ENCODE peak calls at places on chromosomes 6 and 20, in six cellular contexts. Y is H1, A is HCT116, J is GM12878, T is HepG2, W is T47D. R is an unnamed sample.

GRCh38 chr20:57024849-57025248 is 241.6 kb downstream of the BMP7 start:
- DNase-seq in A (no peak), J (no peak), T (no peak), Y (no peak), W (no peak), R (no peak)

GRCh38 chr6:127794405-127794804 is 106.5 kb downstream of the THEMIS start:
- DNase-seq in Y (no peak), A (no peak), W (no peak), J (no peak), T (no peak), R (no peak)

GRCh38 chr6:90368601-90369000 is 72.0 kb upstream of the BACH2 start:
- DNase-seq in W (no peak), A (no peak), J (no peak), Y (no peak), T (no peak), R (no peak)

GRCh38 chr20:48262396-48262795 is 477.1 kb upstream of the SULF2 start:
- DNase-seq in Y (no peak), J (no peak), W (no peak), T (no peak), A (no peak), R (no peak)

GRCh38 chr6:16559091-16559490 is 202.2 kb downstream of the ATXN1 start:
- DNase-seq in J (no peak), A (no peak), Y (no peak), W (no peak), T (no peak), R (no peak)

GRCh38 chr6:25250878-25251277 is 28.3 kb upstream of the CARMIL1 start:
- DNase-seq in Y (no peak), A (peak), J (peak), W (no peak), T (no peak), R (no peak)

GRCh38 chr6:114144887-114145851 is 174.2 kb upstream of the HDAC2 start:
- DNase-seq in J (no peak), Y (no peak), W (no peak), A (no peak), T (peak), R (no peak)

GRCh38 chr6:109050012-109050411 is 44.6 kb downstream of the SESN1 start:
- DNase-seq in W (no peak), T (peak), A (no peak), J (no peak), Y (no peak), R (no peak)

GRCh38 chr6:3455121-3455489 is 1.7 kb downstream of the SLC22A23 start:
- DNase-seq in W (peak), J (no peak), T (peak), Y (no peak), A (no peak), R (no peak)

GRCh38 chr20:17843246-17844132 is 125.1 kb downstream of the SNX5 start:
- DNase-seq in W (no peak), J (no peak), Y (no peak), T (no peak), A (peak), R (no peak)

GRCh38 chr6:41548098-41548840 is 2.1 kb downstream of the FOXP4 start:
- DNase-seq in W (no peak), A (no peak), Y (no peak), J (no peak), T (no peak), R (no peak)

GRCh38 chr6:158708239-158708638 is 58.4 kb downstream of the SYTL3 start:
- DNase-seq in T (no peak), A (no peak), J (no peak), W (no peak), Y (no peak), R (no peak)

GRCh38 chr6:79872986-79873385 is 74.4 kb downstream of the ELOVL4 start:
- DNase-seq in T (no peak), J (no peak), W (no peak), A (no peak), Y (no peak), R (no peak)

GRCh38 chr20:38210741-38211140 is 45.7 kb upstream of the TGM2 start:
- DNase-seq in Y (no peak), A (no peak), J (no peak), T (no peak), W (no peak), R (no peak)

GRCh38 chr20:2108987-2109386 is 7.4 kb downstream of the STK35 start:
- DNase-seq in T (peak), A (peak), W (no peak), J (no peak), Y (no peak), R (no peak)

GRCh38 chr6:148874698-148875293 is 128.0 kb downstream of the UST start:
- DNase-seq in W (no peak), Y (no peak), A (no peak), T (no peak), J (no peak), R (no peak)

GRCh38 chr20:46031701-46032254 is 2.8 kb downstream of the SLC12A5 start:
- DNase-seq in T (no peak), W (no peak), Y (no peak), J (no peak), A (no peak), R (peak)

GRCh38 chr6:9360881-9361280 is 925.5 kb upstream of the SLC35B3 start:
- DNase-seq in A (no peak), Y (no peak), T (no peak), W (no peak), J (no peak), R (no peak)

GRCh38 chr20:51313275-51313898 is 229.1 kb downstream of the NFATC2 start:
- DNase-seq in Y (no peak), W (no peak), A (no peak), J (no peak), T (no peak), R (no peak)

GRCh38 chr6:99613705-99614429 is 7.2 kb downstream of the PRDM13 start:
- DNase-seq in J (no peak), W (no peak), Y (no peak), A (no peak), T (no peak), R (peak)

GRCh38 chr6:71510057-71510713 is 221.6 kb downstream of the OGFRL1 start:
- DNase-seq in T (peak), Y (peak), A (peak), W (peak), J (no peak), R (no peak)

GRCh38 chr20:35267092-35267491 is 10.8 kb downstream of the MMP24OS start:
- DNase-seq in J (no peak), W (no peak), A (no peak), Y (no peak), T (no peak), R (no peak)

GRCh38 chr20:47618479-47618878 is 116.8 kb downstream of the NCOA3 start:
- DNase-seq in A (no peak), Y (no peak), J (no peak), T (no peak), W (no peak), R (no peak)

GRCh38 chr6:164520916-164521315 is 788.5 kb downstream of the C6orf118 start:
- DNase-seq in Y (no peak), W (no peak), T (no peak), J (no peak), A (no peak), R (no peak)

GRCh38 chr20:5766085-5766764 is 16.0 kb downstream of the SHLD1 start:
- DNase-seq in T (no peak), Y (no peak), J (no peak), W (no peak), A (no peak), R (no peak)

GRCh38 chr6:20366082-20366834 is 35.4 kb upstream of the E2F3 start:
- DNase-seq in J (no peak), A (no peak), W (no peak), T (no peak), Y (no peak), R (no peak)

GRCh38 chr20:48676125-48676524 is 151.7 kb downstream of the PREX1 start:
- DNase-seq in J (no peak), T (no peak), W (no peak), A (no peak), Y (no peak), R (no peak)

GRCh38 chr6:89690944-89691324 is 52.4 kb upstream of the LYRM2 start:
- DNase-seq in Y (no peak), J (no peak), T (no peak), W (no peak), A (no peak), R (no peak)

GRCh38 chr20:2840967-2841531 is 504 bp downstream of the VPS16 start:
- DNase-seq in J (no peak), A (no peak), T (peak), Y (no peak), W (no peak), R (peak)

GRCh38 chr20:50592282-50593004 is 82.3 kb downstream of the PTPN1 start:
- DNase-seq in Y (no peak), J (no peak), A (no peak), W (no peak), T (no peak), R (no peak)

DNA sequence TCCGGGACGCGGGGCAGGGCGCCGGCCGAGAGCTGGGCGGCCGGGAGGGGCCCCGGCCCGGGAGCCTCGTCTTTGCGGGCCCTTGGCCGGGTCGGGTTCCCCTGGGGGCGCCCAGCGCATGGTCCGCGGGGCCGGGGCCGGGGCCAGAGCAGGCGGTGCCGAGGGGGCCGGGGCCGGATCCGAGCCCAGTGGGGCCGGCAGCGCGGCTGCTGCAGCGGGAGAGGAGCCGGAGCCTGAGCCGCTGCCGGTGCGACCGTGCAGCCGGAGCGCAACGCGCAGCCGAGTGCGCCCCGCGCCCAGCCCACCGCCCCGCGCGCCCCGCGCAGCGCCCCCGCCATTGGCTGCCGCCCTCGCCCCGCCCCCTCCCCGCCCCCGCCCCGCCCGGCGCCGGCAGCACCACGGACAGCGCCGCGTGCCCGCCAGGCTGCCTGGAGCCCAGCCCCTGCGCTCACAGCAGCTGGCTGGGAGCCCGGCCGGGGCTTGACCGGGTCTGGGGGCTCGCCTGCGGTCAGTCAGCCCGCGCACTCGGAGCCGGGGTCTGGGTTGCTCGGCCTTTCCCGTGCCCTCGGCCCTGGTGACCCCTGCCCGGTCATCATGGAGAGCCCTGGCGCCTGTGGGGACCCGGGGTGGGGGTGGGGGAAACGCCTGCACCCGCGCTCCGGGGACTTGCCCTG is at the start of gene HRH3:
- DNase-seq in A (no peak), Y (no peak), J (no peak), W (peak), T (peak), R (peak)
- TF ChIP-seq JUND in A (no peak), Y (no peak), J (no peak), W (no peak), T (no peak), R (no peak)

DNA sequence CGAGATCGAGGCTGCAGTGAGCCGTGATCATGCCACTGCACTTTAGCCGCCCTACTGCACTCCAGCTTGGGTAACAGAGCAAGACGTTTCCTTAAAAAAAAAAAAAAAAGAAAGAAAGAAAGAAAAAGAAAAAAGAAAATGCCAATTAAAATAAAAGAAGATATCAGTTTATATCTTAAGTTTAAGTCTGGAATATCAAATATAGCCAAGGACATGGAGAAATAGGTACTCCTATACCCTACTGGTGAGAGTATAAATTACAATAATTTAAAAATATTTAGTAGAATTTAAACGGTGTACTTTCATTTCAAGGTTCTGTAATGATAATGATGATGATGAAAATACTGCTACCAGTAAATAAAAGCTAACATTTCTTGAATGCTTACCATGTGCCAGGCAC is 3.8 kb upstream of the TRIM31 start:
- DNase-seq in A (no peak), J (no peak), W (no peak), T (no peak), Y (no peak), R (no peak)
- TF ChIP-seq JUND in A (no peak), J (no peak), W (no peak), T (no peak), Y (no peak), R (no peak)

GRCh38 chr20:63016514-63017075 is 9.8 kb upstream of the BHLHE23 start:
- DNase-seq in A (no peak), J (no peak), W (no peak), Y (no peak), T (no peak), R (no peak)
- TF ChIP-seq JUND in A (no peak), J (no peak), W (no peak), Y (no peak), T (no peak), R (no peak)

DNA sequence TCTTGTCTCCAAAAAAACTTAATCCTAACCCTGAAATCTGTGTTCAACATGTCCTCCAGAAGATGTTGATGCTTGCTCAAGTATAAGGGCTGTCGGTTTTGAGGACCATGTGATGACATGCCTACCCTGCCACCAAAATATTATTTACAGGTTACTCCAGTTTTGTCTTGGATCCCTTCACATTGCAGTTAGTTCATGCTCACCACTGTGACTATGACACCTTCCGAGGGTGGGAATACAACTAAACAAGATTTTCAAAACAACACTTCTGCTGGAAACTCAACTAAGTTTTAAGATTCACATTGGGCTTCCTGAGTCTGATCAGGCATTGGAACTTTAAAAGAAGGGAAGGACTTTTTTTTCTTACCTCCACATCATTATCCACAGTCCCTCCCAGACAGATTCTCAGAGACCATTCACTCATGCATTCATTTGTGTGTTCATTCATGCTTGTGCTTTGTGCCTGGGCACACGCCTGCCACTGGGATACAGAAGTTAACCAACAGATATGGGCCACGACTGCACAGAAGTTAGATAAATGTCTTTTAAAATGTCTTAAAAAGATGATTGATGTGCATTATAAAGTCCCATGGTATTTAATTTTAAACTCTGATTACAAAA is 118.7 kb upstream of the GJE1 start:
- DNase-seq in J (no peak), A (peak), T (no peak), W (no peak), Y (no peak), R (no peak)
- TF ChIP-seq JUND in J (no peak), A (no peak), T (no peak), W (no peak), Y (no peak), R (no peak)

GRCh38 chr6:152164957-152165356 is 357.5 kb downstream of the ESR1 start:
- DNase-seq in J (no peak), W (no peak), Y (no peak), A (no peak), T (no peak), R (no peak)

GRCh38 chr6:152160346-152160745 is 352.9 kb downstream of the ESR1 start:
- DNase-seq in W (no peak), J (peak), A (no peak), T (no peak), Y (no peak), R (no peak)

GRCh38 chr6:152166897-152167296 is 359.4 kb downstream of the ESR1 start:
- DNase-seq in J (no peak), Y (no peak), W (no peak), A (no peak), T (no peak), R (no peak)

GRCh38 chr6:152155792-152156191 is 348.3 kb downstream of the ESR1 start:
- DNase-seq in T (no peak), J (no peak), W (no peak), Y (no peak), A (no peak), R (no peak)

DNA sequence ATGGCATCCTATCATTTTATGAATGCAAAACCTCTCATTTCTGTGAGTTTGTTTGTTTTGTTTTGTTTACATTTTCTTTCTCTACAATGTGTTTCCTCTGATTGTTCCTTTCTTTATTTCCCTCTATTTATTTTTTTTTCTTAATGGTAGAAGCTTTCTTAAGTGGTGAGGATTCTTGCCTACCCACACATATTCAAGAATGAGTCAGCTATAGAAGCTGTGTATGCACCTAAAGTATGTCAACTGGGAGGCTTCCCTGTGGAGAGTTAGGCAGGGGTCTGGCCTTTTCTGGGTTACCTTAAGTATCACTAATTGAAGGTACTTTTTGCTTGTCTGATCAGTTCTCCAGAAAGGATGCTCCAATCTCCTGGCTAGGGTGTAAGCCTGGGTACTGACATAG is 354.0 kb downstream of the ESR1 start:
- DNase-seq in T (no peak), W (no peak), J (no peak), Y (no peak), A (no peak), R (no peak)
- TF ChIP-seq JUND in T (no peak), W (no peak), J (no peak), Y (no peak), A (no peak), R (no peak)

GRCh38 chr20:20455945-20456344 is 88.0 kb downstream of the INSM1 start:
- DNase-seq in Y (no peak), W (no peak), J (no peak), A (no peak), T (no peak), R (no peak)
- TF ChIP-seq JUND in Y (no peak), W (no peak), J (no peak), A (no peak), T (no peak), R (no peak)

DNA sequence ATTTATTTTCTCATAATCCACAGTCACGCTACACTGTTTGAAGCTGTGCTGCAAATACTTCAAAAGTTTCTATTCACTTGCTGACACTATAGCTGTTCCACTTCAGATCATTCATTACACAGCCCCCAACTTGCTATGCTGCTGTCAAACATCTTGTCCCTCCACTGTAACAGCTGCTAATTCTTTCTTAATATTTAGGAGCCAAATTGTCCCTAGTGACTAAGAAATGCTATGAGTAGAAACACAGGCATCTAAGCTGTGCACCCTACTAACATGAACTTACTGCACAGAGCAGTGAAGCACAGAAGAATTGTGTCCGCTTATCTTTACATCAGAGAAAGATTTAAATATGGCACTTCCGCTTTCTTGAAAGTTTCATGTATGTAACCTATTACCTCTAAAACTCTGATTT is 91.3 kb downstream of the PDE10A start:
- DNase-seq in A (no peak), W (no peak), J (no peak), T (no peak), Y (no peak), R (no peak)
- TF ChIP-seq JUND in A (no peak), W (no peak), J (no peak), T (no peak), Y (no peak), R (no peak)

GRCh38 chr20:44574372-44574771 is 8.0 kb upstream of the PKIG start:
- DNase-seq in W (no peak), T (no peak), J (no peak), Y (no peak), A (no peak), R (no peak)

GRCh38 chr20:44572551-44573500 is 9.6 kb upstream of the PKIG start:
- DNase-seq in Y (no peak), W (no peak), A (no peak), J (no peak), T (no peak), R (no peak)

GRCh38 chr20:44573501-44573869 is 8.9 kb upstream of the PKIG start:
- DNase-seq in J (no peak), T (no peak), Y (no peak), W (no peak), A (no peak), R (no peak)

GRCh38 chr20:44579313-44580090 is 2.9 kb upstream of the PKIG start:
- DNase-seq in J (no peak), A (no peak), T (no peak), Y (no peak), W (no peak), R (no peak)

GRCh38 chr20:44576297-44576696 is 6.1 kb upstream of the PKIG start:
- DNase-seq in J (no peak), W (no peak), T (peak), Y (no peak), A (no peak), R (no peak)
- TF ChIP-seq JUND in J (no peak), W (no peak), T (no peak), Y (no peak), A (no peak), R (no peak)